ENCODE peak calls at places on chromosomes 11 and 22, in ten cellular contexts. G is lung, V is choroid plexus epithelial cell, Y is kidney epithelial cell, T is pancreas, O is neuronal stem cell, N is astrocyte of the spinal cord, S is transverse colon, X is K562, R is adrenal gland. K is an unnamed sample.
A peak's percentile ranks its signal among the peaks of the same experiment; 100 is the strongest.

GRCh38 chr11:2807801-2808241 is 77.8 kb downstream of the CDKN1C start:
- DNase-seq in R (peak; percentile 12), V (no peak), G (no peak), Y (no peak), T (peak; percentile 67), S (peak; percentile 7), O (no peak), X (no peak), N (no peak), K (no peak)

GRCh38 chr22:22578702-22579424 is 19.8 kb upstream of the PRAME start:
- DNase-seq in O (no peak), G (no peak), S (no peak), Y (peak; percentile 64), V (peak; percentile 83), T (no peak), R (peak; percentile 37), N (peak; percentile 13), X (peak; percentile 81), K (no peak)

GRCh38 chr11:96238563-96239166 is 104.3 kb downstream of the MAML2 start:
- DNase-seq in G (no peak), Y (no peak), N (no peak), S (no peak), X (no peak), T (no peak), O (no peak), V (peak; percentile 46), R (no peak), K (no peak)

GRCh38 chr22:37431811-37432707 is 4.8 kb upstream of the ELFN2 start:
- DNase-seq in Y (peak; percentile 97), X (no peak), O (no peak), T (no peak), N (peak; percentile 99), R (no peak), V (peak; percentile 98), G (no peak), S (no peak), K (no peak)

GRCh38 chr11:35619030-35619753 is 932 bp downstream of the FJX1 start:
- DNase-seq in R (peak; percentile 43), G (no peak), V (peak; percentile 42), Y (no peak), T (peak; percentile 84), N (peak; percentile 64), O (peak; percentile 56), X (no peak), S (peak; percentile 8), K (peak; percentile 87)

GRCh38 chr22:35638408-35638807 is 9.8 kb upstream of the APOL6 start:
- DNase-seq in S (peak; percentile 71), V (peak; percentile 24), T (no peak), X (no peak), O (no peak), R (peak; percentile 54), N (peak; percentile 45), G (peak; percentile 62), Y (no peak), K (peak; percentile 75)

GRCh38 chr22:44118645-44119315 is 61.9 kb upstream of the PARVG start:
- DNase-seq in G (no peak), N (no peak), S (no peak), Y (no peak), V (no peak), T (no peak), O (no peak), X (no peak), R (no peak), K (no peak)

GRCh38 chr11:128890543-128891409 is at the start of gene KCNJ5:
- DNase-seq in Y (no peak), V (no peak), T (peak; percentile 89), S (no peak), G (no peak), O (no peak), R (peak; percentile 77), N (no peak), X (no peak), K (no peak)

GRCh38 chr11:112172362-112172994 is 2.8 kb upstream of the BCO2 start:
- DNase-seq in R (no peak), X (no peak), T (no peak), Y (no peak), S (no peak), V (no peak), G (no peak), N (peak; percentile 35), O (no peak), K (no peak)

GRCh38 chr22:19876314-19876940 is 21.8 kb upstream of the GNB1L start:
- DNase-seq in O (no peak), G (no peak), S (no peak), N (no peak), T (peak; percentile 70), R (peak; percentile 4), V (no peak), Y (no peak), X (no peak), K (no peak)

GRCh38 chr11:1598816-1599215 is 722 bp upstream of the KRTAP5-2 start:
- DNase-seq in X (no peak), T (no peak), G (no peak), N (no peak), O (no peak), Y (no peak), V (peak; percentile 17), S (no peak), R (no peak), K (no peak)

GRCh38 chr22:49948958-49949913 is 11.3 kb upstream of the PIM3 start:
- DNase-seq in G (peak; percentile 91), S (peak; percentile 93), Y (no peak), O (no peak), R (no peak), T (peak; percentile 98), X (no peak), N (no peak), V (no peak), K (no peak)

DNA sequence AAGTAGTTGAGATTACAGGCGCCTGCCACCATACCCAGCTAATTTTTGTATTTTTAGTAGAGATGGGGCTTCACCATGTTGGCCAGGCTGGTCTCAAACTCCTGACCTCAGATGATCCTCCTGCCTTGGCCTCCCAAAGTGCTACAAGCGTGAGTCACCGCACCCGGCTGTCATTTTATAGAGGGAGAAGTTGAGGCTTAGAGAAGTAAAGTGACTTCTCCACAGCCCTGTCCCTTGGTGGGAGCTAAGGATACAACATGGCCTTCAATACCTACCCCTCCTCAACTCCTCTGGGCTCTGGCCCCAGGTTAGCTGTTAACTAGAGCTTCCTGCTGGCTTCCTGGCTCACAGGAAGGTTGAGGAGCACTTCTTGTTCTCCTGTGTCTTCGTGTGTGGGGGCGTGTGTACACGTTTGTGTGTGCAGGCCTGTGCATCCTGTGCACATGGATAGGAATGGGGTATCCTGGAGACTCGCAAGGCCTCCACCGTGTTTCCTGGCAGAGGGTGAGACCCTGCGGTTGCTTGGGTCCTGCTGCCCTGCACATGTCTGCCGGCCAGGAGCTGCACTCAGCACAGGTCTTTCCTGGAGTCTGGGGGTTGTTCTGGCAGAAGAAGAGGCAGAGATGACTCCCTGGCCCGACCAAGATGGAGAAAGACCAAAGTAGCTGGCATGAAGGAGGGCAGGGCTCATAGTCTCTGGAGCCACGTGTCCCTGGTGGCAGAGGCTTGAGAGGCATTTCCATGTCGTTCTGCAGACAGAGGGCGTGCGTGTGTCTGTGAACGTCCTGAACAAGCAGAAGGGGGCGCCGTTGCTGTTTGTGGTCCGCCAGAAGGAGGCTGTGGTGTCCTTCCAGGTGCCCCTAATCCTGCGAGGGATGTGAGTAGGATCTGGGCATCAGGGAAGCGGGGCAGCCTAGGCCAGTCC is 2.4 kb downstream of the SIDT2 start:
- DNase-seq in S (peak; percentile 87), T (peak; percentile 92), O (peak; percentile 51), Y (no peak), N (peak; percentile 63), V (peak; percentile 88), R (peak; percentile 83), G (peak; percentile 74), X (peak; percentile 75), K (peak; percentile 60)
- H3K4me3 ChIP-seq in S (no peak overlapping the region), T (peak overlapping the region; percentile 86), O (no peak overlapping the region), Y (no peak overlapping the region), N (no peak overlapping the region), V (no peak overlapping the region), R (no peak overlapping the region), G (no peak overlapping the region), X (no peak overlapping the region), K (no peak overlapping the region)

GRCh38 chr11:66183581-66184048 is 84.8 kb upstream of the RAB1B start:
- DNase-seq in V (peak; percentile 33), Y (no peak), R (no peak), T (no peak), G (no peak), N (no peak), S (no peak), X (no peak), O (no peak), K (no peak)
- H3K4me3 ChIP-seq in V (no peak overlapping the region), Y (no peak overlapping the region), R (no peak overlapping the region), T (no peak overlapping the region), G (no peak overlapping the region), N (no peak overlapping the region), S (no peak overlapping the region), X (no peak overlapping the region), O (no peak overlapping the region), K (no peak overlapping the region)

GRCh38 chr11:120217526-120217925 is 6.7 kb downstream of the OAF start:
- DNase-seq in V (no peak), G (no peak), S (no peak), X (no peak), O (no peak), N (no peak), R (no peak), T (no peak), Y (no peak), K (no peak)

GRCh38 chr11:120214581-120214980 is 3.7 kb downstream of the OAF start:
- DNase-seq in Y (no peak), N (no peak), G (no peak), O (no peak), X (no peak), S (no peak), R (no peak), T (no peak), V (no peak), K (no peak)

GRCh38 chr11:120216426-120217102 is 5.7 kb downstream of the OAF start:
- DNase-seq in O (no peak), N (no peak), T (no peak), G (no peak), R (no peak), V (no peak), S (no peak), X (no peak), Y (no peak), K (no peak)

GRCh38 chr11:120217941-120218694 is 7.3 kb downstream of the OAF start:
- DNase-seq in X (no peak), O (no peak), R (no peak), N (no peak), T (peak; percentile 69), S (no peak), Y (no peak), V (no peak), G (no peak), K (no peak)

DNA sequence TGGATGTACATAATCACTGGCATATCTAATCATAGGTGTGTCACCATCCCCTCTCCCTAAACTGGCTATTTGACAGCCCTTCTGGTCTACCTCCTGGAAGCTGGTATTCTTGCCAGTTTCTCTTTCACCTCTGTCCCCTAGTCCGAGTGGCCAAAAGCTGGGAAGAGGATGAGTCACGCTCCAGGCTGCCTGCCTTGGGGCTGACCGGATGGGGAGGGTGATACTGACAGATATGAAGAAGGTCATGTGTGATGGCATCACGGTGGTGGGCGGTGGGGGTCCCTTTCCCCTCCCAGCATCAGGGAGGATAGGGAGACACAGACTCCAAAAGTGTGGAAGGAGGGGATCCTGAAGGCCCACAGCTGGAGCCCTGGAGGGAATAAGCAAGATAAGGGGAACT is 4.8 kb downstream of the OAF start:
- DNase-seq in S (no peak), T (no peak), G (no peak), N (peak; percentile 43), Y (no peak), O (no peak), X (no peak), R (peak; percentile 87), V (peak; percentile 49), K (no peak)
- H3K4me3 ChIP-seq in S (no peak overlapping the region), T (no peak overlapping the region), G (no peak overlapping the region), N (no peak overlapping the region), Y (no peak overlapping the region), O (no peak overlapping the region), X (no peak overlapping the region), R (no peak overlapping the region), V (no peak overlapping the region), K (no peak overlapping the region)

GRCh38 chr11:62921201-62921572 is at the start of gene CHRM1:
- DNase-seq in N (no peak), R (no peak), T (peak; percentile 70), G (no peak), V (no peak), O (no peak), S (peak; percentile 22), Y (no peak), X (no peak), K (no peak)
- H3K4me3 ChIP-seq in N (no peak within 1 kb of the TSS), R (no peak within 1 kb of the TSS), T (peak within 1 kb of the TSS; percentile 36), G (peak within 1 kb of the TSS; percentile 18), V (no peak within 1 kb of the TSS), O (no peak within 1 kb of the TSS), S (peak within 1 kb of the TSS; percentile 24), Y (no peak within 1 kb of the TSS), X (no peak within 1 kb of the TSS), K (no peak within 1 kb of the TSS)

K was measured in lower leg skin.